ENCODE peak calls at places on chromosomes 4 and X, in six cellular contexts. E, J, H, L, S and W are unnamed samples.

GRCh38 chr4:7365472-7366179 is 69.1 kb downstream of the PSAPL1 start:
- DNase-seq in L (no peak), E (no peak), J (no peak), S (no peak), H (no peak), W (peak)

GRCh38 chr4:23034726-23035125 is 342.0 kb downstream of the GBA3 start:
- DNase-seq in L (no peak), S (no peak), J (no peak), H (no peak), E (no peak), W (peak)

GRCh38 chrX:135536883-135537282 is 16.4 kb downstream of the INTS6L start:
- DNase-seq in S (no peak), L (no peak), J (no peak), E (no peak), H (no peak), W (peak)

GRCh38 chr4:13612569-13612968 is 15.0 kb downstream of the BOD1L1 start:
- DNase-seq in J (no peak), H (no peak), E (no peak), L (no peak), S (no peak), W (no peak)

GRCh38 chr4:117447925-117448324 is 362.5 kb upstream of the TRAM1L1 start:
- DNase-seq in E (no peak), S (no peak), H (peak), J (no peak), L (peak), W (no peak)

GRCh38 chr4:26307027-26307426 is 13.8 kb upstream of the RBPJ start:
- DNase-seq in H (no peak), J (no peak), S (no peak), E (no peak), L (no peak), W (no peak)

GRCh38 chr4:135122457-135122856 is 920.9 kb upstream of the PABPC4L start:
- DNase-seq in H (no peak), J (no peak), E (no peak), L (no peak), S (no peak), W (no peak)

GRCh38 chr4:180932365-180933001 is 1310.7 kb upstream of the TENM3 start:
- DNase-seq in S (no peak), L (no peak), H (no peak), E (no peak), J (no peak), W (no peak)

GRCh38 chr4:107719211-107719926 is 665 bp downstream of the PAPSS1 start:
- DNase-seq in J (no peak), S (no peak), H (peak), L (no peak), E (no peak), W (peak)

GRCh38 chr4:180485407-180485806 is 1757.8 kb upstream of the TENM3 start:
- DNase-seq in H (no peak), J (no peak), E (no peak), L (no peak), S (no peak), W (no peak)

GRCh38 chrX:88425739-88426138 is 321.3 kb upstream of the CPXCR1 start:
- DNase-seq in H (peak), J (no peak), E (no peak), S (no peak), L (no peak), W (no peak)

GRCh38 chr4:80221161-80221560 is 23.9 kb downstream of the PRDM8 start:
- DNase-seq in J (no peak), L (no peak), H (no peak), S (no peak), E (no peak), W (no peak)

GRCh38 chrX:136170109-136170800 is 22.9 kb downstream of the FHL1 start:
- DNase-seq in L (no peak), S (no peak), E (no peak), H (no peak), J (no peak), W (no peak)

GRCh38 chr4:4871267-4872147 is 12.0 kb downstream of the MSX1 start:
- DNase-seq in S (no peak), J (no peak), E (no peak), L (peak), H (no peak), W (no peak)

GRCh38 chr4:101039367-101039766 is 308.0 kb downstream of the PPP3CA start:
- DNase-seq in S (no peak), J (no peak), E (peak), L (no peak), H (no peak), W (no peak)

GRCh38 chr4:40628888-40629287 is 776 bp downstream of the RBM47 start:
- DNase-seq in L (no peak), J (no peak), H (no peak), E (no peak), S (no peak), W (no peak)

GRCh38 chrX:56728752-56729151 is 291 bp upstream of the NBDY start:
- DNase-seq in L (no peak), S (no peak), J (no peak), E (no peak), H (no peak), W (no peak)

GRCh38 chrX:43940811-43941210 is 32.4 kb downstream of the NDP start:
- DNase-seq in L (no peak), E (no peak), H (no peak), J (no peak), S (no peak), W (no peak)

GRCh38 chr4:120688791-120689190 is 233.7 kb downstream of the PRDM5 start:
- DNase-seq in E (no peak), H (no peak), L (no peak), J (no peak), S (no peak), W (no peak)

GRCh38 chrX:47497274-47497673 is 14.3 kb upstream of the ZNF41 start:
- DNase-seq in H (no peak), S (no peak), J (no peak), E (no peak), L (no peak), W (peak)

GRCh38 chr4:159224412-159224811 is 121.5 kb downstream of the RAPGEF2 start:
- DNase-seq in S (no peak), E (no peak), J (no peak), L (no peak), H (peak), W (no peak)

GRCh38 chr4:159227984-159228383 is 125.1 kb downstream of the RAPGEF2 start:
- DNase-seq in L (no peak), H (peak), E (peak), S (no peak), J (no peak), W (peak)

GRCh38 chr4:159229164-159229563 is 126.3 kb downstream of the RAPGEF2 start:
- DNase-seq in S (no peak), L (no peak), E (no peak), J (no peak), H (peak), W (peak)

GRCh38 chr4:159232465-159233106 is 129.7 kb downstream of the RAPGEF2 start:
- DNase-seq in S (peak), L (no peak), J (no peak), H (no peak), E (no peak), W (no peak)

GRCh38 chr4:159227378-159227777 is 124.5 kb downstream of the RAPGEF2 start:
- DNase-seq in S (no peak), H (no peak), J (no peak), L (no peak), E (no peak), W (no peak)
- TF ChIP-seq JUND in S (no peak), H (no peak), J (no peak), L (no peak), E (no peak), W (no peak)

GRCh38 chrX:129663171-129663570 is 8.4 kb upstream of the APLN start:
- DNase-seq in L (no peak), E (no peak), H (no peak), S (no peak), J (no peak), W (no peak)

GRCh38 chrX:129667412-129667811 is 12.7 kb upstream of the APLN start:
- DNase-seq in E (no peak), J (no peak), L (no peak), H (no peak), S (no peak), W (no peak)

GRCh38 chrX:129661369-129661768 is 6.6 kb upstream of the APLN start:
- DNase-seq in S (no peak), J (no peak), L (no peak), E (no peak), H (no peak), W (no peak)

DNA sequence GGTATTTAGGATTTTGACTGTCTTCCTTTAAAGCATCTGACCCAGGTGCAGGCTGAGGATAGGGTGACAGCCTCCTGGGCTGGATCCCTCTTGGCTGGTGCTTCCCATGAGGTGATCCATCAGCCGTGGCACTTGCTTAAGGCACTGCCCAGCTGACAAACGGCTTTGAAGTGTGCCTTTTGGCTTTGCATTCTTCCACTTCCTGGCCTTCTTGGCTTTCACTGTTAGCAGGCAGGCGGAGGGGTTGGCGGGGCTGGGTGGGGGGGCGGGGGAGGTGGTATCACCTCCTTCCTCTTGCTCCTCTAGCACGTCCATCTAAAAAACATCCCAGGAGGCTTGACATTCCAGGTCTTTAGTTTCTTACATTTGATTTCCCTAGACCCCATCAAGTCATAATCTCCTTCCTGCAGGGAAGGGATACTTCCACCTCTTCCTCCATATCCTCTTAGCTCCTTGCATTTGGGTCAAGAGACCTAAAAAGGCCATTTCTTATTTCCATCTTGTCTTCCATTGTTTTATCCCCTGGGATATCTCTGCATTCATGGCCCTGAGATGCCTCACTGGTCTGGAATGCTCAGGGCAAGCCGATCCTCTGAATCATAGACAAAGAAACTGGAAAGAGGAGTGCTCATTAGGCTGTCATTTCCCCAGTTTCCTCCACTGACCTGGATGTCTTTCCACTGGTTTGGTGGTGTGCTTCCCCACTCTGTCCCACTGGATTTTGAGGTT is 11.3 kb upstream of the APLN start:
- DNase-seq in S (no peak), H (no peak), L (no peak), J (no peak), E (peak), W (no peak)
- TF ChIP-seq JUND in S (no peak), H (no peak), L (peak), J (no peak), E (peak), W (no peak)

GRCh38 chr4:184267673-184268573 is 50.2 kb upstream of the ENPP6 start:
- DNase-seq in E (peak), L (no peak), J (peak), S (peak), H (peak), W (peak)
- TF ChIP-seq JUND in E (peak), L (no peak), J (no peak), S (no peak), H (no peak), W (no peak)

DNA sequence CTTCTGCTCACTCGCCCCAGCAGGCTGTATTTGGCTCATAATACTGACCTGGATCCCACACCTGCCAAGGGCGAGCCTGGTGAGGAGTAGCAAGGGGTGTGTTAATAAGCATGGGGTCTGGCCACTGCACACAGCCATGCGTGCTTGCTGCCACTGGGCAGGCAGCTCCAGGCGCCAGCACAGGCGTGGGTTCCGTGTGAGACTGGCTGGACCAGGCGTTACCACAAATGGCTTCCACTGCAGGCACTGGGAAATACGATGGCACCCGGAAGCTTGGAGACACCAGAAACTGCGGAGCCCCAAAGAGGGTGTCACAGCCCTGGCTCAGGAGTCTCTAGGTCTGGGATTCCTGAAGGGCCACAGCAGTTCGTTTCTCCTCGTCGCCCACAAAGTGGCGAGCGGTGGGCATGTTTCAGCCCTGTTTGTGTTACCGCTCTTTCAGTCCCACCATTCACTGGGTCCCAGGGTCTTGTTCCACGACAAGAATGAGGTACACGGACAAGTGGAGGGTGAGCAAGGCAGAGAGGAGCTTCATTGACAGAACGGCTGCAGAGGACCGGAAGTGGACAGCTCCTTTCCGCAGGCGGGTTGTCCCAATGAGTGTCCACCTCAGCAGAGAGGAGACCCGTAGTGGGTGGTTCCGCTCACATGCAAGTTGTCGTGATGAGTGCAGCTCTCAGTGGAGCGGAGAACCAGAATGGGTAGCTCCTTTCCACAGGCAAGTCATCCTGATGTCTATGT is 428.9 kb downstream of the EPHA5 start:
- DNase-seq in H (no peak), J (peak), E (no peak), L (no peak), S (no peak), W (no peak)
- TF ChIP-seq JUND in H (no peak), J (no peak), E (no peak), L (no peak), S (no peak), W (no peak)

GRCh38 chrX:41265615-41266014 is 68.3 kb upstream of the DDX3X start:
- DNase-seq in J (no peak), L (no peak), S (no peak), E (no peak), H (no peak), W (no peak)
- TF ChIP-seq JUND in J (no peak), L (no peak), S (no peak), E (no peak), H (no peak), W (no peak)

GRCh38 chrX:17559728-17560379 is 177.4 kb upstream of the SCML1 start:
- DNase-seq in L (no peak), J (no peak), H (no peak), E (peak), S (no peak), W (no peak)
- TF ChIP-seq JUND in L (no peak), J (no peak), H (no peak), E (peak), S (no peak), W (no peak)

DNA sequence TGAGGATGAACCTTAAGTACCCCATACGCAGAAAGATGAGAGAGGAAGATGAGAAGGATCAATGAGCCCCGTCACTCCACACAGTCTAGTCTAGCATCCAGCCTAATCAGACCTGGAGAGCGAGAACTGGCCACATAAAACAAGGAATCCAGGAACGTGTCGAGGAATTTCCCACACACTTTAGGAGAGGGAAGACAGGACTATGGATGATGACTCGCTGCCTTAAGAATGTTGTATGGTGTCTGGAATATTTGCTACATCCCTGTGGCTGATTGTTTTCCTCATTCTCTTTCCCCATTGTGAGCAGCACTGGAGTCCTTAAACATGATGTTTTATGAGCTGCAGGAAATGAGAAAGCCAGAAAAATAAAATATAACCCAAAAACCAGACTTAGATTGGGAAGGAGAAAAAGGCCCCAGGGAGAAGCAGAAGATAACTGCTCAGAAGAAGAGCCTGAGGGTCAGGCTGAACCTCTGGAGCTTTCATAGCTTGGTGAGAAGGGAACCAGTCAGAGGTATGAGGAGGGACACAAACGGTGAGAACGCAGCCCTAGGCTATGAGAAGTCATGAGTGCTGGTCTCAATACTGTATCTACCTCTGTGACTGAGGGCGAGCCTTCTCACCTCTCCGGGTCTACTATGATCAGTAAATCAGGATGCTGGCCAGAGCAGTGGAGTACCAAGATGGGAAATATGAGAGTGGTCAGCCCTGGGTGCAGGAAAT is 139.5 kb upstream of the NOCT start:
- DNase-seq in L (no peak), S (no peak), J (no peak), E (peak), H (no peak), W (peak)
- TF ChIP-seq JUND in L (no peak), S (no peak), J (no peak), E (no peak), H (no peak), W (no peak)